ENCODE peak calls at places on chromosomes 16 and 17, in nine cellular contexts. R is HFFc6, E is D721Med, H is kidney epithelial cell, C is fibroblast of pulmonary artery, O is activated B cell treated with CpG ODN at 0.5 μM for 24 hours, U is gastrocnemius medialis, N is GM23338, Z is tibial artery. T is an unnamed sample.

GRCh38 chr17:55598495-55598894 is 87.2 kb upstream of the SMIM36 start:
- DNase-seq in O (no peak), N (no peak), H (no peak), C (no peak), R (no peak), Z (no peak), U (no peak), E (no peak), T (no peak)

GRCh38 chr16:21169249-21169981 is 10.9 kb downstream of the LDAF1 start:
- DNase-seq in H (no peak), C (no peak), U (no peak), E (no peak), R (peak), O (no peak), N (no peak), Z (no peak), T (no peak)

GRCh38 chr17:35731239-35731931 is at the start of gene RASL10B:
- DNase-seq in E (peak), U (peak), H (no peak), Z (no peak), R (no peak), C (peak), O (no peak), N (peak), T (no peak)

GRCh38 chr17:4270746-4271145 is 7.0 kb upstream of the ANKFY1 start:
- DNase-seq in R (no peak), U (no peak), Z (no peak), C (no peak), H (no peak), O (no peak), E (no peak), N (no peak), T (no peak)

GRCh38 chr17:1455291-1455747 is 713 bp downstream of the CRK start:
- DNase-seq in H (no peak), C (peak), Z (peak), N (peak), O (peak), R (peak), U (peak), E (no peak), T (peak)

GRCh38 chr16:57574086-57574485 is 31.6 kb downstream of the ADGRG5 start:
- DNase-seq in U (no peak), N (no peak), E (no peak), C (no peak), H (no peak), O (no peak), Z (no peak), R (no peak), T (no peak)

GRCh38 chr17:66462010-66462409 is 159.6 kb downstream of the PRKCA start:
- DNase-seq in U (no peak), N (no peak), R (no peak), E (no peak), C (no peak), H (no peak), Z (no peak), O (no peak), T (no peak)

GRCh38 chr17:56441331-56441730 is 152.2 kb upstream of the NOG start:
- DNase-seq in O (no peak), Z (no peak), N (no peak), R (peak), U (no peak), E (no peak), H (peak), C (peak), T (no peak)

GRCh38 chr17:61129876-61130275 is 269.8 kb upstream of the TBX2 start:
- DNase-seq in N (no peak), Z (no peak), E (no peak), C (no peak), O (no peak), R (no peak), H (no peak), U (no peak), T (no peak)

GRCh38 chr17:82952019-82952418 is 112.2 kb upstream of the ZNF750 start:
- DNase-seq in E (no peak), H (no peak), O (no peak), R (no peak), C (no peak), N (no peak), Z (no peak), U (no peak), T (no peak)

DNA sequence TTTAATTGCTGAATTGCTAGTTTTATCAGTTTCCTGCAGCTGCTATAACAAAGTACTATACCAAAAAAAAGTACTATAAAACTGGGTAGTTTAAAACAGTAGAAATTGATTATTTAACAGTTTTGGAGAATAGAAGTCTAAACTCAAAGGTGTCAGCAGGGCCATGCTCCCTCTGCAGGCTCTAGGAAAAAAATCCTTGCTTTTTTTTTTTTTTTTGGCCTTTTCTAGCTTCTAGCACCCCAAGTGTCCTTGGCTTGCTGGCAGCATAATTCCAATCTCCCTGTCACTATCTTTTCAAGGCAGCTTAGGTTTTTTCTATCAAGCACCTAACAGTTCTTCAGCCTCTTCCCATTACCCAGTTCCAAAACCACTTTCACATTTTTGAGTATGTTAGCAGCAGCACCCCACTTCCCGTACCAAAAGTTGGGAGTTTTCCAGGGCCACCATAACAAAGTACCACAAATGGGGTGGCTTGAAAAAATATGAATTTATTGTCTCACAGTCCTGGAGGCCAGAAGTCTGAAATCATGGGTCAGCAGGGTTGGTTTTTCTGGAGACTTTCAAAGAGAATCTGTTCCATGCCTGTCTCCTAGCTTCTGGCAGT is 37.4 kb downstream of the BPTF start:
- DNase-seq in C (no peak), E (no peak), U (no peak), N (peak), Z (no peak), R (no peak), O (no peak), H (no peak), T (no peak)
- TF ChIP-seq CTCF in C (peak), E (no peak), U (no peak), N (no peak), Z (no peak), R (peak), O (no peak), H (peak), T (no peak)

GRCh38 chr17:40726919-40727318 is 23.4 kb upstream of the KRT24 start:
- DNase-seq in R (no peak), N (peak), H (no peak), Z (no peak), U (no peak), C (peak), O (no peak), E (no peak), T (no peak)
- TF ChIP-seq CTCF in R (peak), N (peak), H (peak), Z (peak), U (no peak), C (peak), O (no peak), E (peak), T (no peak)

DNA sequence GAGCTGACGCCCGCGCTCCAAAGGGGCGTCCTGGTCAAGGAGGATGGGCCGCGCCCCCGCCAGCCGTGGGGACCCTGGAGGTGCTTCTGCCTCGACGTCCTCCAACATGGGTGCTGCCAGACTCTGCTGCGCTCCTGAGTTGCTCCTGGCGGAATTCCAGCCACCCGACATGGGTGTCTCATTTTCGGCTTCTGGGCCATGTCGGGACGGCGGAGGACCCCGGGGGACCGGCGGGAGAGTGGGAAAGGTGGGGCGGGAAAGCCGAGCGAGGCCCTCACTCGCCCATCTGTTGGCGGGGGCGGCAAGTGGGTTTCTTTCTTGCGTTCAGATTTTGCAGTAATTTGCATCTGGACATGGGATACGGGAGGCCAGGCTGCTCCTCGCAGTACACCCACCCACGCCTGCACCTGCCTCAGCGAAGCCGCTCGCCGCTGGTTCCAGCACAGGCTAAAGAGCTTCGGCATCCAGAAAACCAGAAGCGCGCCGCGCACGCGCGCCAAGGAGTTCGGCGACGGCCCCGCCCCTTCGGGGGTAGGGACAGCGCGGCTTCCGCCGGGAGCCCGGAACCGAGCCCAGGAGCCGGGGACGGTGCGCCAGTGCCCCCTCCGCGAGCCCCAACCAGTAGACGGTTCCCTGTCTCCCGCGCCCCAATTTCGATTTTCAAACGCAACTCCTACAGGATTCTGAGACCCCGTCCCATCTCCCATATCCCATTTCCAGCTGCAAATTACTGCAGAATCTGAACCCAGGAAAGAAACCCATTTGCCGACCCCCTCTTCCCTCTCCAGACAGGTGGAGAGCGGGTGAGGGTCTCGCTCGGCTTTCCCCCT is at the start of gene ARMC7:
- DNase-seq in H (no peak), N (peak), E (peak), U (peak), R (peak), O (peak), Z (peak), C (peak), T (peak)
- TF ChIP-seq CTCF in H (no peak), N (no peak), E (no peak), U (no peak), R (no peak), O (no peak), Z (no peak), C (no peak), T (no peak)

GRCh38 chr17:5705876-5706420 is 121.6 kb upstream of the NLRP1 start:
- DNase-seq in Z (no peak), C (no peak), R (no peak), O (no peak), H (no peak), N (no peak), U (no peak), E (no peak), T (no peak)

GRCh38 chr17:5703736-5704135 is 119.4 kb upstream of the NLRP1 start:
- DNase-seq in E (no peak), H (no peak), C (no peak), R (no peak), N (peak), O (no peak), U (no peak), Z (no peak), T (no peak)

GRCh38 chr17:5707482-5707881 is 123.2 kb upstream of the NLRP1 start:
- DNase-seq in H (no peak), U (no peak), R (no peak), Z (no peak), N (no peak), C (no peak), O (no peak), E (no peak), T (no peak)

GRCh38 chr17:5706835-5707234 is 122.5 kb upstream of the NLRP1 start:
- DNase-seq in Z (peak), R (peak), O (peak), H (no peak), E (no peak), C (peak), U (peak), N (peak), T (no peak)

GRCh38 chr17:5705081-5705875 is 121.0 kb upstream of the NLRP1 start:
- DNase-seq in R (no peak), H (no peak), Z (no peak), C (peak), N (peak), U (no peak), O (no peak), E (no peak), T (no peak)
- TF ChIP-seq CTCF in R (peak), H (peak), Z (no peak), C (peak), N (peak), U (no peak), O (no peak), E (peak), T (no peak)

GRCh38 chr16:16045311-16045710 is 95.9 kb downstream of the ABCC1 start:
- DNase-seq in C (peak), R (no peak), Z (no peak), N (no peak), O (no peak), H (no peak), U (no peak), E (no peak), T (no peak)

GRCh38 chr16:16042076-16042475 is 92.7 kb downstream of the ABCC1 start:
- DNase-seq in R (peak), O (no peak), E (no peak), Z (no peak), U (no peak), H (no peak), C (peak), N (no peak), T (peak)

GRCh38 chr16:16048904-16049582 is 99.6 kb downstream of the ABCC1 start:
- DNase-seq in H (no peak), E (no peak), N (no peak), Z (no peak), O (no peak), C (no peak), U (peak), R (no peak), T (no peak)

GRCh38 chr16:16047761-16048160 is 98.3 kb downstream of the ABCC1 start:
- DNase-seq in Z (no peak), C (no peak), R (no peak), U (no peak), O (no peak), N (no peak), E (no peak), H (no peak), T (no peak)

DNA sequence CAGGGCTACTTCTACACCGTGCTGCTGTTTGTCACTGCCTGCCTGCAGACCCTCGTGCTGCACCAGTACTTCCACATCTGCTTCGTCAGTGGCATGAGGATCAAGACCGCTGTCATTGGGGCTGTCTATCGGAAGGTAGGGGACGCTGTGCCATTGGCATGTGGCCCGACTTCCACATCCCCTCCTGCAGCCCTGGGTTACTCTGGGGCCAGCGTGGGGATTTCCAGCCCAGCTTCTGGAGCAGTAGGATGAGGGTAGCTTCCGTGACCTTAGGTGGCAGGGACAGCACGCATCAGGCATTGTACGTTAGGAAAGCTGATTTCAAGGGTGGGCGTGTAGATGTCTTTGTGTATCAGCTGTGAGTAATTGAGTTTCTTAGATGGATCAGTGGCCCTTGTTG is 96.5 kb downstream of the ABCC1 start:
- DNase-seq in R (no peak), H (no peak), N (peak), C (no peak), U (no peak), O (no peak), E (no peak), Z (no peak), T (no peak)
- TF ChIP-seq CTCF in R (peak), H (peak), N (peak), C (peak), U (no peak), O (no peak), E (no peak), Z (no peak), T (no peak)

GRCh38 chr17:81165246-81166032 is at the start of gene PVALEF:
- DNase-seq in R (no peak), N (peak), H (no peak), Z (no peak), E (no peak), U (no peak), O (no peak), C (no peak), T (no peak)
- TF ChIP-seq CTCF in R (no peak), N (no peak), H (no peak), Z (no peak), E (no peak), U (no peak), O (no peak), C (no peak), T (no peak)

GRCh38 chr17:43873091-43873490 is 26.1 kb downstream of the CD300LG start:
- DNase-seq in O (no peak), C (no peak), R (no peak), E (no peak), U (no peak), N (peak), H (no peak), Z (no peak), T (no peak)
- TF ChIP-seq CTCF in O (no peak), C (no peak), R (peak), E (peak), U (no peak), N (peak), H (peak), Z (no peak), T (no peak)

GRCh38 chr16:54409982-54410381 is 123.4 kb upstream of the IRX3 start:
- DNase-seq in C (no peak), O (no peak), E (no peak), R (no peak), Z (no peak), N (peak), U (no peak), H (no peak), T (no peak)
- TF ChIP-seq CTCF in C (no peak), O (no peak), E (no peak), R (no peak), Z (no peak), N (peak), U (no peak), H (no peak), T (no peak)

T was measured in thoracic aorta.